ENCODE peak calls at places on chromosomes 12 and 14, in ten cellular contexts. D is HCT116, A is GM12878, G is uterus, K is spleen, I is gastrocnemius medialis, R is esophagus muscularis mucosa, S is tibial nerve, N is ovary, H is adrenal gland. Y is an unnamed sample.

GRCh38 chr12:131551675-131552074 is 159.2 kb upstream of the SFSWAP start:
- DNase-seq in R (no peak), N (no peak), G (no peak), A (no peak), I (no peak), D (no peak), K (no peak), S (no peak), H (no peak), Y (no peak)

GRCh38 chr12:117166107-117166506 is 24.2 kb downstream of the FBXO21 start:
- DNase-seq in K (no peak), D (no peak), N (no peak), G (no peak), I (no peak), S (no peak), R (no peak), H (no peak), A (no peak), Y (no peak)

GRCh38 chr12:84920331-84920730 is 7.7 kb upstream of the SLC6A15 start:
- DNase-seq in R (no peak), S (no peak), H (no peak), K (no peak), A (no peak), G (no peak), N (no peak), D (no peak), I (no peak), Y (no peak)

GRCh38 chr12:55840581-55841351 is 2.0 kb downstream of the MMP19 start:
- DNase-seq in N (no peak), R (no peak), K (no peak), H (no peak), A (no peak), S (no peak), I (no peak), G (no peak), D (no peak), Y (no peak)

GRCh38 chr12:57998251-57998650 is 56.9 kb downstream of the ATP23 start:
- DNase-seq in S (no peak), A (no peak), G (no peak), I (no peak), N (no peak), K (no peak), D (no peak), R (no peak), H (no peak), Y (no peak)

GRCh38 chr14:33862261-33862802 is 88.5 kb downstream of the EGLN3 start:
- DNase-seq in A (no peak), G (no peak), S (no peak), D (no peak), R (peak; percentile 80), N (no peak), K (no peak), H (no peak), I (no peak), Y (no peak)

GRCh38 chr14:33441633-33442032 is 503.0 kb downstream of the NPAS3 start:
- DNase-seq in N (no peak), G (no peak), R (no peak), S (no peak), K (no peak), A (no peak), I (no peak), H (no peak), D (no peak), Y (no peak)

GRCh38 chr12:80593766-80594165 is 113.7 kb upstream of the MYF6 start:
- DNase-seq in D (no peak), K (no peak), H (no peak), R (no peak), G (no peak), S (no peak), A (no peak), N (no peak), I (no peak), Y (no peak)

GRCh38 chr12:4251967-4252366 is 21.6 kb upstream of the CCND2 start:
- DNase-seq in H (no peak), S (no peak), I (no peak), N (no peak), D (no peak), A (no peak), R (peak; percentile 74), G (no peak), K (no peak), Y (no peak)

GRCh38 chr14:36019126-36019525 is 157.4 kb downstream of the PTCSC3 start:
- DNase-seq in R (no peak), I (no peak), D (no peak), K (no peak), S (no peak), A (no peak), H (no peak), G (no peak), N (no peak), Y (no peak)

GRCh38 chr12:47277972-47278448 is 198.3 kb upstream of the AMIGO2 start:
- DNase-seq in G (no peak), R (no peak), A (no peak), S (no peak), N (no peak), H (no peak), D (peak; percentile 88), I (no peak), K (no peak), Y (no peak)

GRCh38 chr12:130137141-130138018 is 24.9 kb upstream of the FZD10 start:
- DNase-seq in S (no peak), G (no peak), K (no peak), I (no peak), R (no peak), A (no peak), D (no peak), H (no peak), N (no peak), Y (no peak)

GRCh38 chr12:6295187-6295811 is 15.2 kb upstream of the PLEKHG6 start:
- DNase-seq in R (no peak), A (no peak), K (no peak), S (no peak), I (no peak), D (peak; percentile 69), H (peak; percentile 79), G (no peak), N (peak; percentile 20), Y (peak; percentile 53)

GRCh38 chr12:6292606-6293005 is 17.9 kb upstream of the PLEKHG6 start:
- DNase-seq in I (no peak), R (no peak), A (no peak), H (no peak), G (no peak), N (no peak), K (no peak), D (no peak), S (no peak), Y (no peak)

GRCh38 chr12:6297170-6297569 is 13.3 kb upstream of the PLEKHG6 start:
- DNase-seq in I (no peak), H (no peak), N (no peak), G (no peak), D (no peak), K (peak; percentile 15), A (no peak), R (no peak), S (no peak), Y (no peak)

GRCh38 chr12:6294156-6294532 is 16.3 kb upstream of the PLEKHG6 start:
- DNase-seq in H (no peak), A (no peak), I (no peak), K (no peak), S (no peak), D (no peak), R (no peak), G (no peak), N (no peak), Y (no peak)

GRCh38 chr12:6294533-6295186 is 15.8 kb upstream of the PLEKHG6 start:
- DNase-seq in I (no peak), A (no peak), G (no peak), K (no peak), S (no peak), H (no peak), R (no peak), N (peak; percentile 6), D (no peak), Y (no peak)
- TF ChIP-seq POLR2A in I (no peak), A (no peak), G (no peak), K (no peak), S (no peak), H (no peak), R (no peak), N (no peak), D (no peak), Y (no peak)

GRCh38 chr14:103697601-103698379 is 17.5 kb downstream of the XRCC3 start:
- DNase-seq in N (peak; percentile 35), K (peak; percentile 68), G (no peak), I (no peak), A (no peak), R (no peak), S (no peak), H (no peak), D (no peak), Y (peak; percentile 30)
- H3K27ac ChIP-seq in N (peak overlapping the region; percentile 0), K (peak overlapping the region; percentile 15), G (peak overlapping the region; percentile 67), I (peak overlapping the region; percentile 26), A (no peak overlapping the region), R (peak overlapping the region; percentile 82), S (no peak overlapping the region), H (peak overlapping the region; percentile 57), D (peak overlapping the region; percentile 7), Y (peak overlapping the region; percentile 7)

DNA sequence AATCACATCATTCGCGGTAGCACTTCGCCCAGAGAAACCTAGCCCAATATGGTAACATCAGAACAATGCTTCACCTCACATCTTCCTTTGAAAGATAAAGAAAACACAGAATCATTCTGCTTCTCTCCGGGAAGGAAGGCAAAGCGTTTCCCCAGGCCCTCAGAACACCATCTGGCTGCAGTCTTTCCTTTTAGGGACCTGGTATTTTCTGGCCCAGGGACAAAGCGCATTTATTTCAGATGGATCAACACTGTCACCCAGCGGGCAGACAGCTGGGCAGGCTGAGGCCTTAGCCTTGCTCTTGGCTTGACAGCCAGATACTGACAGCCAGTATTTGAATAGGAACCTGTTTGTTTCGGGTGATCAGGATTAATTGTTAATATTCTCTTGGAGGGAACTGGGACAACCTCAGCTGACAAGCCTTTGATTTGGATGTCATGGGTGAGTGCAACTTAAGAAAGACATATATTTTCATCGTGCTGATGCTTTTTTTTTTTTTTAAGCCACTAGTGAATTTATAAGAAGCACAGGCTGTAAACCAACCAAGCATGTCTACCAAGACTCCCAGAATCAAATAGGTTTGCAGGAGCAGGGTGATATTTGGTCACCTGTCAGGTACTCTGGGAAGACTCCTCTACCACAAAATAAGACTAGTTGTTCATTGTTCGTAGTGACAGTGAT is 118.9 kb downstream of the VEZT start:
- DNase-seq in D (peak; percentile 65), N (peak; percentile 78), A (no peak), S (peak; percentile 41), H (peak; percentile 94), K (no peak), I (peak; percentile 75), R (no peak), G (peak; percentile 83), Y (peak; percentile 73)
- TF ChIP-seq CTCF in D (peak; percentile 91), N (peak; percentile 76), A (no peak), S (peak; percentile 48), H (peak; percentile 88), K (peak; percentile 61), I (peak; percentile 92), R (peak; percentile 68), G (peak; percentile 87), Y (peak; percentile 96)

DNA sequence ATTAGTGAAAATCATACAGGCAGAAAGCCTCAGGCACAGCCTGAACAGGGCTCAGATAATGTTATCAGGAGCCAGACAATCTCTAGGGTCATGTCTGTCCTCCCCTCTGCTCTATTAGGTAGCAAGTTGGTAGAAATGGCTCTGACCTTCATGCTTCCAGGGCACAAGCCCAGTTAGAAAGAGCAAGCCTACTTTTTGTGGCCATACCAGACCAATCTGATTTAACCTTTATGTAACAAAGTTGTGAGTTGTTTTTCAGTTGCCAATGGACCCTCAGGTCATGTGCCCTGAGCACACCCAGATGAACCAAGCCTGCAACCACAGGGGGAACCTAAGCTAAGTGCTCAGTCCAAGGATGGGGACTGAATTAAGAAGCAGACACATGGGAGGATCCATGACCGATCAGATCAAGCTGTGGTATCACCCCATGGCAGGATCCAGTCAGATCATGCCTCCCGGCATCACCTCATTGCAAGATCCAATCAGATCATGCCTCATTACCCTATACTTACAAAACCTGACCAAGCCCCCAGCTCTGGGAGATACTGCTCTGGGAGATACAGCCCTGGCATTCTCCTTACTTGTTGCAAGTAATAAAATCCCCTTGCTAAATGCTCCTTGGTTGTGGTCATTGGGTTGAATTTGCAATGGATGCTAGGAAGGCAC is 18.8 kb upstream of the HIGD1C start:
- DNase-seq in N (no peak), I (no peak), G (no peak), D (no peak), A (no peak), H (no peak), R (no peak), S (no peak), K (no peak), Y (no peak)
- TF ChIP-seq POLR2A in N (no peak), I (no peak), G (no peak), D (no peak), A (no peak), H (no peak), R (no peak), S (no peak), K (no peak), Y (no peak)